ENCODE peak calls at places on chromosomes 2 and 18, in five cellular contexts. One of them, this sample, is unnamed.

GRCh38 chr2:229783108-229783721 is 68.9 kb upstream of the DNER start:
- DNase-seq in fibroblast of lung: no peak
- DNase-seq in NCI-H1417 treated with DMSO at 0.1 percent for 48 hours: no peak
- DNase-seq in posterior cingulate gyrus: no peak
- DNase-seq in AG04449: no peak
- DNase-seq in this sample: no peak

GRCh38 chr2:216257089-216257488 is 115.2 kb downstream of the MARCHF4 start:
- DNase-seq in NCI-H1417 treated with DMSO at 0.1 percent for 48 hours: no peak
- DNase-seq in posterior cingulate gyrus: no peak
- DNase-seq in AG04449: no peak
- DNase-seq in fibroblast of lung: no peak
- DNase-seq in this sample: no peak

GRCh38 chr2:232588680-232589585 is 38.4 kb downstream of the EIF4E2 start:
- DNase-seq in AG04449: no peak
- DNase-seq in NCI-H1417 treated with DMSO at 0.1 percent for 48 hours: no peak
- DNase-seq in fibroblast of lung: peak
- DNase-seq in posterior cingulate gyrus: peak
- DNase-seq in this sample: peak

GRCh38 chr18:65523461-65523860 is 227.4 kb upstream of the CDH7 start:
- DNase-seq in fibroblast of lung: no peak
- DNase-seq in posterior cingulate gyrus: no peak
- DNase-seq in AG04449: no peak
- DNase-seq in NCI-H1417 treated with DMSO at 0.1 percent for 48 hours: no peak
- DNase-seq in this sample: no peak

GRCh38 chr2:196925768-196926561 is 542 bp downstream of the PGAP1 start:
- DNase-seq in posterior cingulate gyrus: peak
- DNase-seq in NCI-H1417 treated with DMSO at 0.1 percent for 48 hours: peak
- DNase-seq in AG04449: no peak
- DNase-seq in fibroblast of lung: peak
- DNase-seq in this sample: peak

GRCh38 chr2:215238485-215239098 is 73.3 kb upstream of the ATIC start:
- DNase-seq in AG04449: no peak
- DNase-seq in fibroblast of lung: no peak
- DNase-seq in posterior cingulate gyrus: no peak
- DNase-seq in NCI-H1417 treated with DMSO at 0.1 percent for 48 hours: no peak
- DNase-seq in this sample: no peak

GRCh38 chr2:191738003-191738402 is 60.1 kb downstream of the NABP1 start:
- DNase-seq in AG04449: no peak
- DNase-seq in posterior cingulate gyrus: no peak
- DNase-seq in fibroblast of lung: no peak
- DNase-seq in NCI-H1417 treated with DMSO at 0.1 percent for 48 hours: no peak
- DNase-seq in this sample: no peak

GRCh38 chr2:60882971-60883753 is 1.8 kb downstream of the REL start:
- DNase-seq in AG04449: no peak
- DNase-seq in fibroblast of lung: peak
- DNase-seq in posterior cingulate gyrus: no peak
- DNase-seq in NCI-H1417 treated with DMSO at 0.1 percent for 48 hours: no peak
- DNase-seq in this sample: no peak

GRCh38 chr2:113079123-113079522 is 11.4 kb downstream of the IL1F10 start:
- DNase-seq in NCI-H1417 treated with DMSO at 0.1 percent for 48 hours: no peak
- DNase-seq in AG04449: no peak
- DNase-seq in posterior cingulate gyrus: no peak
- DNase-seq in fibroblast of lung: peak
- DNase-seq in this sample: no peak

GRCh38 chr18:51193621-51194287 is 3.7 kb downstream of the MEX3C start:
- DNase-seq in NCI-H1417 treated with DMSO at 0.1 percent for 48 hours: no peak
- DNase-seq in posterior cingulate gyrus: no peak
- DNase-seq in AG04449: no peak
- DNase-seq in fibroblast of lung: peak
- DNase-seq in this sample: no peak

GRCh38 chr18:59744271-59744721 is 47.1 kb upstream of the CCBE1 start:
- DNase-seq in posterior cingulate gyrus: no peak
- DNase-seq in NCI-H1417 treated with DMSO at 0.1 percent for 48 hours: no peak
- DNase-seq in fibroblast of lung: peak
- DNase-seq in AG04449: peak
- DNase-seq in this sample: no peak

This sample was measured in gastrocnemius medialis.